ENCODE peak calls at places on chromosome 2, in nine cellular contexts. N is kidney; P is choroid plexus epithelial cell; E is GM23338; Z is stimulated activated naive CD4-positive, alpha-beta T cell treated with Interleukin-2 at 50 U/mL for 16 hours; R is activated gamma-delta T cell treated with Interleukin-2 at 50 U/mL for 16 hours; C is endothelial cell; G is testis; D is activated CD4-positive, alpha-beta T cell treated with anti-CD3 and anti-CD28 coated beads, Interleukin-2, amount 50 U/mL, for 4 hours. F is an unnamed sample.

GRCh38 chr2:8581601-8582041 is 100.2 kb upstream of the ID2 start:
- DNase-seq in G (no peak), P (no peak), Z (no peak), C (no peak), R (no peak), N (no peak), D (no peak), E (no peak), F (no peak)

GRCh38 chr2:211204456-211204855 is 648.1 kb downstream of the CPS1 start:
- DNase-seq in C (no peak), N (no peak), E (no peak), G (no peak), P (no peak), Z (no peak), R (no peak), D (no peak), F (no peak)

GRCh38 chr2:1769703-1770422 is 25.5 kb upstream of the PXDN start:
- DNase-seq in N (peak; percentile 79), P (peak; percentile 76), Z (peak; percentile 8), E (peak; percentile 97), D (peak; percentile 8), R (peak; percentile 64), G (peak; percentile 84), C (peak; percentile 78), F (no peak)

GRCh38 chr2:151999058-151999457 is 99.8 kb downstream of the CACNB4 start:
- DNase-seq in E (peak; percentile 93), P (peak; percentile 63), R (peak; percentile 14), C (peak; percentile 70), Z (peak; percentile 21), N (no peak), G (peak; percentile 66), D (peak; percentile 22), F (no peak)

GRCh38 chr2:234792566-234792965 is 159.3 kb upstream of the SH3BP4 start:
- DNase-seq in E (peak; percentile 44), C (no peak), Z (no peak), P (peak; percentile 49), G (no peak), N (no peak), R (no peak), D (no peak), F (no peak)

GRCh38 chr2:26764078-26764887 is at the start of gene SLC35F6:
- DNase-seq in P (peak; percentile 75), Z (peak; percentile 76), R (peak; percentile 83), E (peak; percentile 89), N (peak; percentile 95), G (peak; percentile 88), C (peak; percentile 80), D (peak; percentile 76), F (peak; percentile 79)

GRCh38 chr2:240972636-240973521 is 25.5 kb upstream of the SNED1 start:
- DNase-seq in E (no peak), P (no peak), N (peak; percentile 91), Z (no peak), G (no peak), R (no peak), D (no peak), C (no peak), F (peak; percentile 46)

GRCh38 chr2:9637330-9637729 is 6.5 kb upstream of the YWHAQ start:
- DNase-seq in N (no peak), Z (no peak), E (no peak), R (no peak), G (no peak), P (peak; percentile 73), D (no peak), C (no peak), F (peak; percentile 70)

GRCh38 chr2:219453691-219454131 is 19.1 kb downstream of the SPEG start:
- DNase-seq in E (peak; percentile 27), D (no peak), C (no peak), P (peak; percentile 76), R (no peak), G (no peak), N (no peak), Z (no peak), F (no peak)

F was measured in hypothalamus.